ENCODE peak calls at places on chromosomes 12 and 14, in five cellular contexts. One of them, this sample, is unnamed.

GRCh38 chr14:54772451-54772881 is 130.2 kb downstream of the GCH1 start:
- DNase-seq in K562: no peak
- DNase-seq in A549: peak
- DNase-seq in GM12878: no peak
- DNase-seq in IMR-90: peak
- DNase-seq in this sample: no peak

GRCh38 chr14:65251213-65251612 is 148.9 kb upstream of the MAX start:
- DNase-seq in K562: no peak
- DNase-seq in GM12878: no peak
- DNase-seq in IMR-90: peak
- DNase-seq in A549: no peak
- DNase-seq in this sample: no peak

GRCh38 chr14:95434161-95434560 is 82.3 kb downstream of the SYNE3 start:
- DNase-seq in K562: no peak
- DNase-seq in A549: no peak
- DNase-seq in GM12878: no peak
- DNase-seq in IMR-90: no peak
- DNase-seq in this sample: no peak

GRCh38 chr12:56953314-56953713 is 4.1 kb downstream of the RDH16 start:
- DNase-seq in A549: no peak
- DNase-seq in GM12878: no peak
- DNase-seq in K562: no peak
- DNase-seq in IMR-90: no peak
- DNase-seq in this sample: no peak

GRCh38 chr14:91361236-91361811 is 56.3 kb downstream of the CCDC88C start:
- DNase-seq in GM12878: no peak
- DNase-seq in A549: no peak
- DNase-seq in K562: no peak
- DNase-seq in IMR-90: peak
- DNase-seq in this sample: no peak

GRCh38 chr14:75041613-75042012 is 9.7 kb downstream of the MLH3 start:
- DNase-seq in A549: no peak
- DNase-seq in IMR-90: no peak
- DNase-seq in GM12878: no peak
- DNase-seq in K562: no peak
- DNase-seq in this sample: no peak

GRCh38 chr12:68011882-68012207 is 22.6 kb downstream of the IFNG-AS1 start:
- DNase-seq in IMR-90: peak
- DNase-seq in GM12878: no peak
- DNase-seq in A549: no peak
- DNase-seq in K562: no peak
- DNase-seq in this sample: no peak

GRCh38 chr12:56517854-56518253 is 3.8 kb upstream of the RBMS2 start:
- DNase-seq in GM12878: no peak
- DNase-seq in A549: no peak
- DNase-seq in K562: no peak
- DNase-seq in IMR-90: no peak
- DNase-seq in this sample: no peak

GRCh38 chr12:129854591-129854990 is 49.2 kb downstream of the TMEM132D start:
- DNase-seq in A549: no peak
- DNase-seq in GM12878: no peak
- DNase-seq in IMR-90: no peak
- DNase-seq in K562: no peak
- DNase-seq in this sample: no peak

GRCh38 chr12:56601503-56601902 is 28.6 kb downstream of the BAZ2A start:
- DNase-seq in GM12878: no peak
- DNase-seq in IMR-90: no peak
- DNase-seq in K562: peak
- DNase-seq in A549: peak
- DNase-seq in this sample: peak

GRCh38 chr12:70048521-70049245 is 194.6 kb upstream of the CNOT2 start:
- DNase-seq in K562: no peak
- DNase-seq in GM12878: peak
- DNase-seq in IMR-90: no peak
- DNase-seq in A549: no peak
- DNase-seq in this sample: no peak

GRCh38 chr12:70043490-70044138 is 199.6 kb upstream of the CNOT2 start:
- DNase-seq in K562: no peak
- DNase-seq in IMR-90: no peak
- DNase-seq in GM12878: no peak
- DNase-seq in A549: no peak
- DNase-seq in this sample: no peak

GRCh38 chr12:70044170-70044569 is 199.1 kb upstream of the CNOT2 start:
- DNase-seq in GM12878: no peak
- DNase-seq in K562: no peak
- DNase-seq in IMR-90: no peak
- DNase-seq in A549: no peak
- DNase-seq in this sample: no peak

GRCh38 chr12:70045036-70045435 is 198.2 kb upstream of the CNOT2 start:
- DNase-seq in K562: no peak
- DNase-seq in GM12878: no peak
- DNase-seq in IMR-90: peak
- DNase-seq in A549: no peak
- DNase-seq in this sample: no peak

DNA sequence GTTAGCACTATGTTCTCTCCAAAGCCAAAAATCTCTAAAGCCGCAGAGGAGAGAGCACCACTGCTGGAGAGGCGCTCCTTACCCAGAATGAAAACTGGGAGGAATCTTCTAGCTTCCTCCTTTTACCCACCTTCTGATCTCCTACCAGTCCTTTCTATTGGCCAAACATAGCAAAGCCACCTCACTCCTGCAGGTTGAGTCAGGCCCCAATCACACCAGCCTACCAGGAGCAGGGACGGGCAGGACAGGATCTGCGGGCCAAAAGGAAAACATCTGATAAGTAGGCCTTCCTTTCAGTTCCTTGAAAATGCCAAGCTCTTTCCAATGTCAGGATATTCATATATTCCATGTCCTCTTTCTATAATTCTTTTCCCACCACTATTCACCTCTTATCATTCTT is 197.7 kb upstream of the CNOT2 start:
- DNase-seq in GM12878: no peak
- DNase-seq in K562: no peak
- DNase-seq in A549: no peak
- DNase-seq in IMR-90: no peak
- DNase-seq in this sample: no peak
- TF ChIP-seq RCOR1 in GM12878: no peak
- TF ChIP-seq RCOR1 in K562: no peak
- TF ChIP-seq RCOR1 in A549: no peak
- TF ChIP-seq RCOR1 in IMR-90: no peak
- TF ChIP-seq RCOR1 in this sample: no peak

GRCh38 chr14:35401853-35402252 is 2.7 kb downstream of the NFKBIA start:
- DNase-seq in A549: no peak
- DNase-seq in IMR-90: peak
- DNase-seq in K562: no peak
- DNase-seq in GM12878: no peak
- DNase-seq in this sample: no peak
- TF ChIP-seq RCOR1 in A549: no peak
- TF ChIP-seq RCOR1 in IMR-90: no peak
- TF ChIP-seq RCOR1 in K562: no peak
- TF ChIP-seq RCOR1 in GM12878: no peak
- TF ChIP-seq RCOR1 in this sample: no peak

DNA sequence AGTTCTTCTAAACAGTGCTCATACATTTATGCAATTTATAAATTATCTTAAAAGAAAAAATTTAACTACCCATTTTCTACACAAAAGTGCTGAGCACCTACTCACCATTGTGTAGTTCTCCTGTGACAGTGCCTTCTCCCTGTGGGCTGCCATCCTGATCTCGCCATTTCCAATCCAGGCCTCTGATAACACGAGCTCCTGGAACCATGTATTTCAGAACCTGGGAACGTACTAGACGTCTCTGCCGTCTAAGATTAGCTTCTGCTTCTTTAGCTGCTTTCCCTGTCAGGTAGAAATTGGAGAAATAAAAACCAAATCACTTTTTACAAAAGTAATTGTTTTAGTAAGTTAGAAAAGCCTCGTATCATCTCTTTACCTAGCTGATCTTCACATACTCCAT is 74.5 kb downstream of the HECTD1 start:
- DNase-seq in K562: no peak
- DNase-seq in A549: no peak
- DNase-seq in IMR-90: no peak
- DNase-seq in GM12878: no peak
- DNase-seq in this sample: no peak
- TF ChIP-seq RCOR1 in K562: no peak
- TF ChIP-seq RCOR1 in A549: no peak
- TF ChIP-seq RCOR1 in IMR-90: no peak
- TF ChIP-seq RCOR1 in GM12878: no peak
- TF ChIP-seq RCOR1 in this sample: no peak

GRCh38 chr14:67975429-67975828 is 155.8 kb downstream of the RAD51B start:
- DNase-seq in A549: no peak
- DNase-seq in K562: no peak
- DNase-seq in IMR-90: no peak
- DNase-seq in GM12878: no peak
- DNase-seq in this sample: no peak

GRCh38 chr14:67977468-67978034 is 158.0 kb downstream of the RAD51B start:
- DNase-seq in GM12878: no peak
- DNase-seq in K562: no peak
- DNase-seq in IMR-90: no peak
- DNase-seq in A549: no peak
- DNase-seq in this sample: no peak

GRCh38 chr14:67970923-67971322 is 151.3 kb downstream of the RAD51B start:
- DNase-seq in IMR-90: peak
- DNase-seq in GM12878: no peak
- DNase-seq in A549: no peak
- DNase-seq in K562: no peak
- DNase-seq in this sample: no peak

GRCh38 chr14:67971627-67972625 is 152.3 kb downstream of the RAD51B start:
- DNase-seq in IMR-90: peak
- DNase-seq in GM12878: no peak
- DNase-seq in A549: no peak
- DNase-seq in K562: no peak
- DNase-seq in this sample: peak

GRCh38 chr14:67973415-67973814 is 153.8 kb downstream of the RAD51B start:
- DNase-seq in IMR-90: no peak
- DNase-seq in GM12878: no peak
- DNase-seq in K562: no peak
- DNase-seq in A549: no peak
- DNase-seq in this sample: peak
- TF ChIP-seq RCOR1 in IMR-90: no peak
- TF ChIP-seq RCOR1 in GM12878: no peak
- TF ChIP-seq RCOR1 in K562: no peak
- TF ChIP-seq RCOR1 in A549: no peak
- TF ChIP-seq RCOR1 in this sample: peak

GRCh38 chr12:12620730-12621315 is 9.1 kb downstream of the CREBL2 start:
- DNase-seq in A549: no peak
- DNase-seq in IMR-90: no peak
- DNase-seq in GM12878: no peak
- DNase-seq in K562: no peak
- DNase-seq in this sample: no peak

GRCh38 chr12:12627308-12627827 is 15.7 kb downstream of the CREBL2 start:
- DNase-seq in A549: no peak
- DNase-seq in GM12878: no peak
- DNase-seq in IMR-90: no peak
- DNase-seq in K562: no peak
- DNase-seq in this sample: no peak

GRCh38 chr12:12624479-12625120 is 12.9 kb downstream of the CREBL2 start:
- DNase-seq in GM12878: no peak
- DNase-seq in K562: no peak
- DNase-seq in IMR-90: no peak
- DNase-seq in A549: no peak
- DNase-seq in this sample: no peak

GRCh38 chr12:12626471-12626870 is 14.8 kb downstream of the CREBL2 start:
- DNase-seq in GM12878: no peak
- DNase-seq in IMR-90: peak
- DNase-seq in K562: no peak
- DNase-seq in A549: no peak
- DNase-seq in this sample: no peak

DNA sequence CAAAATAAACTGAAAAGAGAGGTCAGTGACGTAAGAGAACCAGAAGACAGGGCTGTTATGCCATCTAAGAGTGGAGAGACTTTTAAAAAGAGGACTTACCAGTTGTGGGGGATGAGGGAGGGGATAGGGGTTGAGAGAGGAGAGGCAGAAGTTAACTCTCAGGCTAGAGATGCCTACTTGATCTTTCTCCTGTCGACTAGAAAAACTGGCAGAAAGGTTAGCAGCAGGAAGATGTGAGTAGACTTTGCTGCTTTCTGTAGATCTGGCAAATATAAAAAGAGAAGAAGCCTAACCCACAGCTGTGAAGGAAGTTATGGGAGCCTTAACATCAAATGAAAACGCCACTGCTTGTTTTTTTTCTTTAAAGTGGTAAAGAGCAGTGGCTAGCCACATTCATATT is 10.7 kb downstream of the CREBL2 start:
- DNase-seq in IMR-90: no peak
- DNase-seq in GM12878: no peak
- DNase-seq in K562: no peak
- DNase-seq in A549: no peak
- DNase-seq in this sample: no peak
- TF ChIP-seq RCOR1 in IMR-90: no peak
- TF ChIP-seq RCOR1 in GM12878: no peak
- TF ChIP-seq RCOR1 in K562: no peak
- TF ChIP-seq RCOR1 in A549: no peak
- TF ChIP-seq RCOR1 in this sample: no peak

GRCh38 chr14:101025656-101026055 is 122.1 kb upstream of the RTL1 start:
- DNase-seq in K562: no peak
- DNase-seq in A549: no peak
- DNase-seq in GM12878: no peak
- DNase-seq in IMR-90: no peak
- DNase-seq in this sample: no peak

GRCh38 chr14:101026341-101026740 is 122.8 kb upstream of the RTL1 start:
- DNase-seq in A549: no peak
- DNase-seq in GM12878: no peak
- DNase-seq in IMR-90: no peak
- DNase-seq in K562: no peak
- DNase-seq in this sample: no peak

GRCh38 chr14:101025131-101025530 is 121.6 kb upstream of the RTL1 start:
- DNase-seq in GM12878: no peak
- DNase-seq in A549: no peak
- DNase-seq in K562: no peak
- DNase-seq in IMR-90: no peak
- DNase-seq in this sample: no peak

GRCh38 chr14:101022916-101023435 is 119.5 kb upstream of the RTL1 start:
- DNase-seq in A549: no peak
- DNase-seq in IMR-90: no peak
- DNase-seq in K562: no peak
- DNase-seq in GM12878: no peak
- DNase-seq in this sample: no peak

DNA sequence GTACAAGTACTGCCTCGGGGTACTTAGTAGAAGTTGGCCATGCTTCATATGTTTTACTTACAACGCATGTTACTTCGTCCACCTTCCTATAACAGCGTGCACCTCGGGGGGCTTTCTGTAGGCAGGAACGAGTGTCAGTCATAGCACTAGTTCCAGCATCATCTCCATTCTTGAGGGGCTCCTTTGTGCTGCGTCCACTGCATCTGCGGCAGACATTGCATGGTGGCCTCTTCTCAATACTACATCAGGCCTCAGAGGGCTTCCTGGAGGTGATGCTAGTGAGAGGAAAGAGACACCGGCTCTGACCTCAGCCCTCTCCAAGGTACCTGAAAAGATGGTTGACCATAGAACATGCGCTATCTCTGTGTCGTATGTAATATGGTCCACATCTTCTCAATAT is 121.2 kb upstream of the RTL1 start:
- DNase-seq in IMR-90: no peak
- DNase-seq in A549: no peak
- DNase-seq in K562: no peak
- DNase-seq in GM12878: no peak
- DNase-seq in this sample: no peak
- TF ChIP-seq RCOR1 in IMR-90: no peak
- TF ChIP-seq RCOR1 in A549: no peak
- TF ChIP-seq RCOR1 in K562: no peak
- TF ChIP-seq RCOR1 in GM12878: no peak
- TF ChIP-seq RCOR1 in this sample: no peak

This sample was measured in SK-N-SH.